ENCODE peak calls at places on chromosomes 6 and 20, in six cellular contexts. One of them, this sample, is unnamed.

GRCh38 chr6:42292002-42292735 is 74.5 kb upstream of the MRPS10 start:
- DNase-seq in H9: no peak
- DNase-seq in heart left ventricle: no peak
- DNase-seq in fibroblast of pulmonary artery: peak; percentile 83
- DNase-seq in uterus: no peak
- DNase-seq in GM12865: peak; percentile 69
- DNase-seq in this sample: no peak

GRCh38 chr20:19205999-19206398 is 6.4 kb upstream of the SLC24A3 start:
- DNase-seq in heart left ventricle: peak; percentile 64
- DNase-seq in GM12865: peak; percentile 68
- DNase-seq in fibroblast of pulmonary artery: peak; percentile 44
- DNase-seq in uterus: peak; percentile 73
- DNase-seq in H9: peak; percentile 84
- DNase-seq in this sample: no peak

GRCh38 chr6:71028236-71028876 is 71.5 kb upstream of the B3GAT2 start:
- DNase-seq in H9: peak; percentile 73
- DNase-seq in GM12865: no peak
- DNase-seq in fibroblast of pulmonary artery: no peak
- DNase-seq in heart left ventricle: no peak
- DNase-seq in uterus: no peak
- DNase-seq in this sample: no peak

GRCh38 chr6:45625191-45625664 is 247.5 kb upstream of the SUPT3H start:
- DNase-seq in fibroblast of pulmonary artery: peak; percentile 49
- DNase-seq in GM12865: no peak
- DNase-seq in uterus: no peak
- DNase-seq in heart left ventricle: no peak
- DNase-seq in H9: no peak
- DNase-seq in this sample: no peak

GRCh38 chr6:92810913-92811312 is 608.4 kb downstream of the EPHA7 start:
- DNase-seq in GM12865: peak; percentile 78
- DNase-seq in H9: peak; percentile 70
- DNase-seq in uterus: no peak
- DNase-seq in fibroblast of pulmonary artery: peak; percentile 37
- DNase-seq in heart left ventricle: no peak
- DNase-seq in this sample: peak; percentile 9

GRCh38 chr20:34863421-34863965 is 9.2 kb downstream of the GGT7 start:
- DNase-seq in GM12865: no peak
- DNase-seq in uterus: no peak
- DNase-seq in heart left ventricle: no peak
- DNase-seq in H9: no peak
- DNase-seq in fibroblast of pulmonary artery: no peak
- DNase-seq in this sample: no peak

GRCh38 chr6:26305097-26305841 is 59.7 kb upstream of the BTN3A2 start:
- DNase-seq in heart left ventricle: peak; percentile 77
- DNase-seq in GM12865: peak; percentile 82
- DNase-seq in fibroblast of pulmonary artery: peak; percentile 73
- DNase-seq in H9: peak; percentile 84
- DNase-seq in uterus: peak; percentile 69
- DNase-seq in this sample: no peak

GRCh38 chr20:35626386-35627001 is 10.9 kb downstream of the SPAG4 start:
- DNase-seq in GM12865: no peak
- DNase-seq in fibroblast of pulmonary artery: no peak
- DNase-seq in uterus: no peak
- DNase-seq in heart left ventricle: no peak
- DNase-seq in H9: peak; percentile 24
- DNase-seq in this sample: no peak

GRCh38 chr6:52498538-52499017 is 78.3 kb downstream of the TRAM2 start:
- DNase-seq in H9: no peak
- DNase-seq in uterus: no peak
- DNase-seq in fibroblast of pulmonary artery: no peak
- DNase-seq in GM12865: peak; percentile 89
- DNase-seq in heart left ventricle: no peak
- DNase-seq in this sample: no peak

GRCh38 chr6:30654798-30655742 is 8.1 kb downstream of the C6orf136 start:
- DNase-seq in uterus: no peak
- DNase-seq in heart left ventricle: no peak
- DNase-seq in fibroblast of pulmonary artery: no peak
- DNase-seq in H9: no peak
- DNase-seq in GM12865: no peak
- DNase-seq in this sample: no peak

GRCh38 chr6:18506387-18507017 is 119.4 kb downstream of the RNF144B start:
- DNase-seq in heart left ventricle: no peak
- DNase-seq in fibroblast of pulmonary artery: no peak
- DNase-seq in GM12865: no peak
- DNase-seq in H9: no peak
- DNase-seq in uterus: no peak
- DNase-seq in this sample: no peak

GRCh38 chr6:18501313-18502013 is 114.3 kb downstream of the RNF144B start:
- DNase-seq in fibroblast of pulmonary artery: peak; percentile 92
- DNase-seq in uterus: peak; percentile 19
- DNase-seq in heart left ventricle: peak; percentile 44
- DNase-seq in GM12865: no peak
- DNase-seq in H9: no peak
- DNase-seq in this sample: no peak

GRCh38 chr6:18503187-18503586 is 116.0 kb downstream of the RNF144B start:
- DNase-seq in fibroblast of pulmonary artery: no peak
- DNase-seq in uterus: no peak
- DNase-seq in H9: no peak
- DNase-seq in GM12865: no peak
- DNase-seq in heart left ventricle: no peak
- DNase-seq in this sample: no peak

GRCh38 chr6:18503588-18504231 is 116.6 kb downstream of the RNF144B start:
- DNase-seq in GM12865: peak; percentile 79
- DNase-seq in uterus: peak; percentile 48
- DNase-seq in fibroblast of pulmonary artery: peak; percentile 87
- DNase-seq in heart left ventricle: peak; percentile 46
- DNase-seq in H9: peak; percentile 65
- DNase-seq in this sample: no peak

DNA sequence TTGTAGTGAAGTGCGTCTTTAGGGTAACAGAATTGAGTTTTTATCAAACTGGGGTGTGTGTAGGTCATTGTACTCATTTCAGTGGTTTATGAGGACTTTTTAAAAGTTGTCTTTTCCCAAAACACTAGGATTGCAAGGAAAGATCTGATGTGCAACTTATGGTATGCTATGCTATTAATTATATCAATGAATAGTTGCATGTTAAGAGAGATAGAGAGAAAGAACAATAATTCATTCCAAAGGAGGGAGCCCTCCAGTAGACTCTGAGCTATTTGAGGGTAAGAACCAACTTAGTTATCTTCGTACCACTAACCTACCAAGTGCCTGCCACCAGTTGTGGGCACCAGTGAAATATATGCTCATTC is 117.1 kb downstream of the RNF144B start:
- DNase-seq in uterus: no peak
- DNase-seq in fibroblast of pulmonary artery: no peak
- DNase-seq in heart left ventricle: no peak
- DNase-seq in GM12865: no peak
- DNase-seq in H9: no peak
- DNase-seq in this sample: no peak
- TF ChIP-seq CTCF in uterus: no peak
- TF ChIP-seq CTCF in fibroblast of pulmonary artery: no peak
- TF ChIP-seq CTCF in heart left ventricle: no peak
- TF ChIP-seq CTCF in GM12865: no peak
- TF ChIP-seq CTCF in H9: no peak
- TF ChIP-seq CTCF in this sample: no peak

DNA sequence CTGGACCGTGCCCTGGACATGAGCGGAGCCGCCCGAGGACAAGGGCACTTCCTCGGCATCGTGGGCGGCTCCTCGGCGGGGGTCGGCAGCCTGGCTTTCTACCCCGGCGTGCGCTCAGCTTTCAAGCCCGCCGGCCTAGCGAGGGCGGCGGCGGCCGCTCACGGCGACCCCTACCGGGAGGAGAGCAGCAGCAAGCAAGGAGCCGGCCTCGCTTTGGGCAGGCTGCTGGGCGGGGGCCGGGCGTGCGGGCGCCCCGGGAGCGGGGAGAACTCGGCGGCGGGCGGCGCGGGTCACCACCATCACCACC is 6.7 kb downstream of the PRDM13 start:
- DNase-seq in uterus: no peak
- DNase-seq in GM12865: peak; percentile 83
- DNase-seq in heart left ventricle: peak; percentile 37
- DNase-seq in H9: peak; percentile 84
- DNase-seq in fibroblast of pulmonary artery: peak; percentile 35
- DNase-seq in this sample: no peak
- TF ChIP-seq CTCF in uterus: peak; percentile 17
- TF ChIP-seq CTCF in GM12865: peak; percentile 68
- TF ChIP-seq CTCF in heart left ventricle: peak; percentile 35
- TF ChIP-seq CTCF in H9: peak; percentile 72
- TF ChIP-seq CTCF in fibroblast of pulmonary artery: peak; percentile 32
- TF ChIP-seq CTCF in this sample: peak; percentile 54

DNA sequence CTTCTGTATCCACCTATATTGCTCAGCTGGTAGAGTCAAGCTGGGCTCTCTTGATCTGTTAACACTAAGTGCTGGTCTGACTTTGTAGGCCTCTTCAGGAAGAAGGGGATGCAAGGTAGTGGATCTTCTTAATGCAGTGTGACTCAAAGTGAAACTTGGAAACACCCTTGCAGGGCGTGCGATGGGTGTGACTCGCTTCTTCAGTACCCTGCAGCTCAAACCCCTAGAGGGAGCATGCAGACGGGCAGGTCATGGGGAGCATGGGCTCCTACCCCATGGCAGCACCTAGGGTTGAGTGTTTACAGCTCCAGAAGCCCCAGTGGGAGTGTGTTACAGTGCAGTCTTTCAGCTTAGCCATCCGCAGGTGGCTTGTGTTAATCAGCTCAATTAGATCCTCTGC is 757 bp upstream of the SAMD3 start:
- DNase-seq in heart left ventricle: no peak
- DNase-seq in H9: no peak
- DNase-seq in uterus: no peak
- DNase-seq in GM12865: peak; percentile 92
- DNase-seq in fibroblast of pulmonary artery: no peak
- DNase-seq in this sample: no peak
- TF ChIP-seq CTCF in heart left ventricle: no peak
- TF ChIP-seq CTCF in H9: peak; percentile 20
- TF ChIP-seq CTCF in uterus: no peak
- TF ChIP-seq CTCF in GM12865: peak; percentile 33
- TF ChIP-seq CTCF in fibroblast of pulmonary artery: no peak
- TF ChIP-seq CTCF in this sample: no peak

GRCh38 chr20:11323821-11324220 is 593.9 kb upstream of the BTBD3 start:
- DNase-seq in heart left ventricle: no peak
- DNase-seq in H9: no peak
- DNase-seq in uterus: no peak
- DNase-seq in fibroblast of pulmonary artery: no peak
- DNase-seq in GM12865: no peak
- DNase-seq in this sample: no peak

GRCh38 chr20:11328839-11329238 is 588.9 kb upstream of the BTBD3 start:
- DNase-seq in GM12865: no peak
- DNase-seq in fibroblast of pulmonary artery: no peak
- DNase-seq in uterus: no peak
- DNase-seq in heart left ventricle: no peak
- DNase-seq in H9: no peak
- DNase-seq in this sample: no peak

GRCh38 chr20:11329271-11329670 is 588.4 kb upstream of the BTBD3 start:
- DNase-seq in GM12865: no peak
- DNase-seq in H9: no peak
- DNase-seq in fibroblast of pulmonary artery: no peak
- DNase-seq in uterus: no peak
- DNase-seq in heart left ventricle: no peak
- DNase-seq in this sample: no peak

GRCh38 chr20:11320033-11320432 is 597.7 kb upstream of the BTBD3 start:
- DNase-seq in heart left ventricle: no peak
- DNase-seq in fibroblast of pulmonary artery: no peak
- DNase-seq in H9: no peak
- DNase-seq in uterus: no peak
- DNase-seq in GM12865: no peak
- DNase-seq in this sample: no peak

DNA sequence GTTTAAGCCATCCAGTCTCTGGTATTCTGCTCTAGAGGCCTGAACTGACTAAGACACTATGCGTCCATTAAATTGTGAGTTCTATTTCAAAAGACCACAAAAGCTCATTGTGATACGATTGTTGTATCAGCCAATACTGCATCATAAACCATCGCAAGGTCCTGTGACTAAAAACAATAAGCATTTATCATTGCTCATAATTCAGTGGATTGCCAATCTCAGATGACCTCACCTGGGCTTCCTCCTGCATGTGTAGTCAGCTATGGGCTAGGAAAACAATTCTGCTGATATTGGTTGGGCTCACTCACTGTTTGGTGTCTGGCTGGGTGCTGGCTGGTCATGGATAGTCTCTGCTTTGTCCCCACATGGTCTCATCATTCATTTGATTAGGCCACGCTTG is 592.7 kb upstream of the BTBD3 start:
- DNase-seq in fibroblast of pulmonary artery: no peak
- DNase-seq in heart left ventricle: no peak
- DNase-seq in uterus: no peak
- DNase-seq in GM12865: no peak
- DNase-seq in H9: no peak
- DNase-seq in this sample: no peak
- TF ChIP-seq CTCF in fibroblast of pulmonary artery: no peak
- TF ChIP-seq CTCF in heart left ventricle: no peak
- TF ChIP-seq CTCF in uterus: no peak
- TF ChIP-seq CTCF in GM12865: no peak
- TF ChIP-seq CTCF in H9: no peak
- TF ChIP-seq CTCF in this sample: no peak

DNA sequence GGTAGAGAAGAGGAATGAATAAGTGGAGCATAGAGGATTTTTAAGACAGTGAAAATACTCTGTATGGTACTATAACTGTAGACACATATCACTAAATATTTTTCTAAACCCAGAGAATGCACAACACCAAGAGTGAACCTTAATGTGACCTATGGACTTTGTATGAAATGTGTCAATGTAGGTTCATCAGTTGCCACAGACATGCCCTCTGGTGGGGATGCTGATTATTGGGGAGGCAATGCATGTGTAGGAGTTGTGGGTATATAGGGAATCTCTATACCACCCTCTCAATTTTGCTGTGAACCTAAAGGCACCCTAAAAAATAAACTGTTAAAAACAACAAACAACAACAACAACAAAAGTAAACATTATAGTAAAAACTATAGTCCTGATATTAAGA is 293.7 kb downstream of the RNF144B start:
- DNase-seq in uterus: no peak
- DNase-seq in fibroblast of pulmonary artery: no peak
- DNase-seq in H9: no peak
- DNase-seq in heart left ventricle: no peak
- DNase-seq in GM12865: no peak
- DNase-seq in this sample: no peak
- TF ChIP-seq CTCF in uterus: no peak
- TF ChIP-seq CTCF in fibroblast of pulmonary artery: no peak
- TF ChIP-seq CTCF in H9: peak; percentile 49
- TF ChIP-seq CTCF in heart left ventricle: no peak
- TF ChIP-seq CTCF in GM12865: no peak
- TF ChIP-seq CTCF in this sample: peak; percentile 10

DNA sequence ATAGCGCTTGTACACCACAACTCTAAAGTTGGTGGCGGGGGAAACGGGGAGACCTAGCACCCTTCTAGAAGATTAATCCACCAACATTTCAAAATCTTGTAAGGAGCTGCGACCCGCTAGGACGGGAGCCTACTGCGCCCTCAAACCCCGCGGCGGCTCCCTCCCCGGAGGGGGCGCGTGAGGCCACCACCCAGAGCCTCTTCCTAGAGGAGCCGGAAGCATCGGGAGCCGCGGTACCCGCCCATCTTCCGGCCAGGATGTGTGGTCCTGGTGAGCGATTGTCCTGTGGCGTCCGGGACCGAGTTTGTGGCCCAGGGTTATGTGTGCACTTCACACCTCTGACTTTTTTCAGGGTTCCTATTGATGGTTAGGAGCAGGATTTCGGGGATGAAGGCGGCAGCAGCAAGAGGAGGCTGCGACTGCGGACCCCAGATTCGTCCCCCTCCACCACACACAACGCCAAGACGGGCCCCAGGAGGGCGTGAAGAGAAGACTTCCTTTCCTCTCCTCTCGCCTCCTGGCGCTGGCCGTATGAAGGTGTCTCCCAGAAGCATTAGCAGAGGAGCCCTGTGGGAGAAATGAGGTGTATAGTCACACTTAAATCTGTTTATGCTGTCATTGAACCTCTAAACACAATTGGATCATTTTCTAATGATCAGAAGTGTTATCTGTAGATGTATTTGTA is 10.7 kb downstream of the ZNF165 start:
- DNase-seq in heart left ventricle: peak; percentile 30
- DNase-seq in H9: no peak
- DNase-seq in uterus: no peak
- DNase-seq in fibroblast of pulmonary artery: no peak
- DNase-seq in GM12865: no peak
- DNase-seq in this sample: no peak
- TF ChIP-seq CTCF in heart left ventricle: no peak
- TF ChIP-seq CTCF in H9: no peak
- TF ChIP-seq CTCF in uterus: no peak
- TF ChIP-seq CTCF in fibroblast of pulmonary artery: no peak
- TF ChIP-seq CTCF in GM12865: no peak
- TF ChIP-seq CTCF in this sample: no peak